ENCODE peak calls at places on chromosomes 6 and 20, in four cellular contexts. P is cardiac fibroblast, S is CD14-positive monocyte, J is breast epithelium. Y is an unnamed sample.

GRCh38 chr20:18662279-18662678 is 74.4 kb downstream of the DTD1 start:
- DNase-seq in P (no peak), S (no peak), J (no peak), Y (no peak)

GRCh38 chr20:11675920-11676617 is 241.6 kb upstream of the BTBD3 start:
- DNase-seq in P (no peak), S (no peak), J (no peak), Y (no peak)

GRCh38 chr20:14055127-14055742 is 59.9 kb downstream of the MACROD2 start:
- DNase-seq in P (peak; percentile 80), S (no peak), J (no peak), Y (peak; percentile 55)

GRCh38 chr6:17281100-17281496 is at the start of gene RBM24:
- DNase-seq in P (peak; percentile 66), S (no peak), J (no peak), Y (peak; percentile 47)

GRCh38 chr6:52641826-52642225 is 29.1 kb upstream of the TMEM14A start:
- DNase-seq in P (no peak), S (no peak), J (no peak), Y (no peak)

GRCh38 chr6:72246926-72247325 is 360.6 kb downstream of the RIMS1 start:
- DNase-seq in P (no peak), S (no peak), J (no peak), Y (no peak)

GRCh38 chr20:7285918-7286556 is 518.6 kb downstream of the BMP2 start:
- DNase-seq in P (peak; percentile 95), S (no peak), J (peak; percentile 48), Y (peak; percentile 54)

GRCh38 chr20:62590301-62591121 is 51.8 kb upstream of the SLCO4A1 start:
- DNase-seq in P (peak; percentile 83), S (no peak), J (no peak), Y (no peak)

GRCh38 chr6:44494011-44494501 is 106.5 kb downstream of the CDC5L start:
- DNase-seq in P (peak; percentile 93), S (no peak), J (no peak), Y (no peak)

DNA sequence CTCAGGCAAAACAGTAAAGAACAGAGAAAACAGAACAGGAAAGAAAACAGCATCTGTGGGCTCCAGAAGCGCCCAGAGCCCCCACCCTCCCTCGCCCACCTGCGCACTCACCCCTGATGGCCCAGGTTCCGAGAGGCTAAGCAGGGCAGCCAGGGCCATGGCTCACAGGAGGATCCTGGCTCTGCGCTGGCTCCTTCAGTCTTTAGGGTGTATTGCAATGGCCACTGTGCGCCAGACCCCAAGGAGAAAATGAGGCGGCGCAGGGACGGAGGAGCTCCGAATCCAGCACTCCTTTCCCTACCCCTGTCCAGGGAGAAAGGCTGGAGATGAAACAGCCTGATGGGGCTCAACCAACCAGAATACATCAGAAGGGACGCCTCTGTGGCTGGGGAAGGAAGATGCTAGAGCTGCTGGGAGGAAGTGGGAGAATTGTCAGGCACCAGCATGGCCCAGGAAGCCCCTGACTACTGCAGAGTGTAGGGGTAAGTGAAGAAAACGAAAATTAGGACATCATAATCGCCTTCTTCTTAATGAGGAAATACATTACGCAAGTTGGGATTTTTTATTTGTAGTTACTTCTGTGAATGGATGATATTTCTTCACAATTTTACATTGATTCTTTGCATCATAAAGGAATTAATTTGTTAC is 49.0 kb downstream of the COL11A2 start:
- DNase-seq in P (no peak), S (no peak), J (no peak), Y (no peak)
- TF ChIP-seq CTCF in P (peak; percentile 11), S (no peak), J (no peak), Y (no peak)

DNA sequence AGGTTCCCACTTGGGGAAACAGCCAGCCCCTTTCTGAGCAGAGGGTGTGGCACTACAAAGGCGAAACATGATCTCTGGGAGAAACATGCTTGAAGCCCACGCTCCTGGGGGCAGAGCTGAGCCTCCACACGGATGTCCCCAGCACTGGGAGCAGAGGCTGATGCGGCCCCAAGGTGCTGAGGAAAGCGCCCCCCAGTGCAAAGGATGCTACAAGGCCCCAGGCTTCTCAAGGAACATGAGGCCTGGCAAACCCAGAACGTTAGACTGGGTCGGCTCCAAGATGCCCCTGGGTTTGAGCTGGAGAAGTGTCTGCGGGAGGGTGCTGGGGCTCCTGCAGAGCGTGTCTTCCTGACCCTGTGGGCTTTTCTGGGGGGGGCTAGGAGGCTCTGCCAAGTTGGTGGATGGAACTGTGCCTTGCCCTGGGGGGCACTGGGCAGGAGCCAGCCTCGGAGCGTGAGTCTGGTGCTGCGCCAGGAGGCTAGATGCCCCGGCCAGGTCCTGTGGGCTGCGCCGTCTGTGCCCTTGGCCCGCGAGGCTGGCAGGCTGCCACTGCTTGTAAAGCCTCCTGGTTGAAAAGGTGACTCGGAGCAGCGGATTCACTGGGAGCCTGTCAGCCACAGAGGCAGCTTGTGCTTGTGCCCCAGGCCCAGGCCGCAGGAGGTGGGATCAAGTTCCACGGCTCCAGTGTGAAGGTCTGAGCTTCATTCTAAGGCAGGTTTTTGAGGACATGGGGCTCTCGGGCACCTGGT is 8.1 kb downstream of the SYNJ2 start:
- DNase-seq in P (peak; percentile 41), S (peak; percentile 46), J (peak; percentile 81), Y (no peak)
- TF ChIP-seq CTCF in P (no peak), S (no peak), J (no peak), Y (no peak)

GRCh38 chr6:113837170-113837569 is 20.0 kb upstream of the MARCKS start:
- DNase-seq in P (no peak), S (no peak), J (no peak), Y (no peak)
- TF ChIP-seq CTCF in P (no peak), S (no peak), J (no peak), Y (no peak)

DNA sequence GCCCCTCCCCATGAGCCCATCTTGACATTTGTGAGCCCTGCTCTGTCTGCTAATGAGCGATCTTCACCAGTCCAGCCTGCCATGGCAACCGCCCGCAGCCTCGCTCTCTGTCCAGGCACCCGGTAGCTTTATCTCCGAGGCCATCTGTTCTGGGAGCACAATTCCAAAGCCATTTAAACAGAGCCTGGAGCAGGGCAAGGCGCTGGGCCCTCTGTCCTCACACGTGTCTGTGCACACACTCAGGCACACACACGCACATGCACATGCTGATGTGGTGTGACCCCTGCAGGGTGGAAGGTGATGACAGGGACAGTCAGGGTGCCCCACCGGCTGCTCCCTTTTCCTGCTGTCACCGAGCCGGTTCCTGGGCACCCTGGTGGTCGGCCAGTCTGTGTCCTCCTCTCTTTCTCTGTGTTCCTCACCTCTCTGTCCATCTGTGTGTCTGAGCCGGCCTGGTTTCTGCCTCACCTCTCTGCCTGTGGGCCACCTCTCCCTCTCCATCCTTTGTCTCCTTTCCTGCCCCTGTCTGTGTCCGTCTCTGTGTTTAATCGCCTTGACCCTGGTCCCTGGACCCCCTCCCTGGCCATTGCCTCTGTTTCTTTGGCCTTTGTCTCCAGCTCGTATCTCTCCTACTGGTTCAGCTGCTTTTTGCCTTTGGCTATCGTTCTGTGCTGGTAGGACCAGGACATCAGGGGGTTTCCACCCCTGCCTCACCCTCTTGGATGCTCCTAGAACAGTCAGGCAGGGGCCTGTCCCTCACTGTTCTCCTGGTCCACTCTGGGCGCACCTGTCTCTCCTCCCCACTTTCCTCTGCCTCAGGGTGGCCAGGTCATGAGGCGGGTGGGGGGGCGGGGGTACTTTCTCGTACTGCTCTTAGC is 8.8 kb upstream of the MYT1 start:
- DNase-seq in P (no peak), S (no peak), J (no peak), Y (no peak)
- TF ChIP-seq CTCF in P (no peak), S (no peak), J (no peak), Y (no peak)